ENCODE peak calls at places on chromosomes 5 and 9, in ten cellular contexts. C is effector memory CD4-positive, alpha-beta T cell; F is tibial nerve; G is right cardiac atrium; S is psoas muscle; B is breast epithelium; U is neuronal stem cell; Q is stomach; K is Karpas-422; V is fibroblast of lung. O is an unnamed sample.

GRCh38 chr5:171965740-171966139 is 40.7 kb downstream of the FBXW11 start:
- DNase-seq in V (no peak), Q (no peak), U (no peak), B (no peak), S (no peak), C (no peak), K (no peak), F (no peak), G (no peak), O (no peak)

GRCh38 chr9:108150736-108151135 is 661.2 kb upstream of the KLF4 start:
- DNase-seq in F (peak; percentile 43), G (peak; percentile 40), U (no peak), C (no peak), S (peak; percentile 58), Q (no peak), K (no peak), B (no peak), V (peak; percentile 70), O (no peak)

GRCh38 chr5:16735092-16735970 is 118.5 kb upstream of the RETREG1 start:
- DNase-seq in V (no peak), C (no peak), F (no peak), Q (no peak), U (no peak), K (no peak), B (no peak), S (no peak), G (no peak), O (no peak)

GRCh38 chr5:3276891-3277290 is 318.7 kb upstream of the IRX1 start:
- DNase-seq in K (no peak), S (no peak), G (no peak), C (no peak), U (no peak), Q (no peak), V (no peak), F (no peak), B (no peak), O (no peak)

GRCh38 chr9:138122201-138122600 is 244.6 kb downstream of the CACNA1B start:
- DNase-seq in F (no peak), Q (no peak), V (no peak), B (no peak), G (no peak), S (peak; percentile 27), C (no peak), K (peak; percentile 4), U (no peak), O (no peak)

GRCh38 chr5:34970552-34970951 is 41.2 kb downstream of the DNAJC21 start:
- DNase-seq in V (no peak), Q (no peak), S (no peak), U (no peak), C (no peak), F (no peak), B (no peak), K (no peak), G (no peak), O (no peak)

GRCh38 chr5:4563400-4563799 is 576.7 kb upstream of the ADAMTS16 start:
- DNase-seq in U (peak; percentile 29), S (no peak), C (no peak), B (no peak), K (no peak), Q (no peak), F (no peak), V (no peak), G (no peak), O (no peak)

GRCh38 chr5:59246470-59247250 is 646.9 kb downstream of the PDE4D start:
- DNase-seq in G (no peak), S (no peak), K (no peak), Q (no peak), B (no peak), C (no peak), U (no peak), F (no peak), V (peak; percentile 74), O (no peak)

GRCh38 chr9:15469862-15470261 is 40.9 kb downstream of the PSIP1 start:
- DNase-seq in Q (no peak), S (no peak), U (no peak), C (no peak), B (no peak), K (no peak), G (no peak), V (peak; percentile 16), F (no peak), O (no peak)

GRCh38 chr5:14463629-14464028 is 118.0 kb upstream of the OTULINL start:
- DNase-seq in F (no peak), Q (no peak), K (no peak), C (no peak), B (no peak), U (no peak), S (no peak), V (no peak), G (no peak), O (no peak)

GRCh38 chr9:137478613-137479314 is 19.6 kb upstream of the NSMF start:
- DNase-seq in Q (no peak), B (no peak), S (peak; percentile 46), U (no peak), K (no peak), C (no peak), F (no peak), V (no peak), G (no peak), O (no peak)

GRCh38 chr5:168292783-168293696 is 1.6 kb downstream of the WWC1 start:
- DNase-seq in B (no peak), C (no peak), V (no peak), Q (no peak), G (no peak), F (no peak), U (no peak), S (no peak), K (peak; percentile 29), O (no peak)

GRCh38 chr5:53350991-53351770 is 129.2 kb upstream of the FST start:
- DNase-seq in C (no peak), Q (no peak), F (no peak), G (no peak), B (no peak), K (no peak), U (no peak), V (no peak), S (no peak), O (no peak)

GRCh38 chr5:153511632-153512031 is 21.2 kb downstream of the GRIA1 start:
- DNase-seq in G (no peak), Q (no peak), C (no peak), S (no peak), K (no peak), V (no peak), F (no peak), B (no peak), U (no peak), O (no peak)

DNA sequence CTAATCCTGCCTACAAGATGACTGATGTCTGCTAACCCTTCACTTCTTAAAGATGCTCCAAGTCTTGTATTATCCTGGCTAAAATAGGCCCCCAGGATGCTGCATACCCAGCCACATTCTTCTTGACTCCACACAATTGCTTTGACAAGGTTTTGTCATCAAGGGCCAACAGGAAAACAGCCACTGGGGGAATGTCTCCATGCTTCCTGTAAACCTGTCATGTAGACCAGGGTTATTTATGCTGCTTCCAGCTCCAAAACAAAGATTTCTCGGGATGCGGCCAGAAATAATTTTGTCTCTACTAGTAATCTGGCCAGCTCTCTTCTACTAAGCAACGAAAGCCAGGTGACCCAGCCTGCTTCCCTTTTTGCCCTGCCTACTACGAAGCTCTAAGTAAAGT is 53.8 kb downstream of the SHB start:
- DNase-seq in G (no peak), F (no peak), S (no peak), B (no peak), Q (no peak), V (no peak), K (no peak), C (no peak), U (no peak), O (no peak)
- H3K27ac ChIP-seq in G (no peak overlapping the region), F (no peak overlapping the region), S (no peak overlapping the region), B (no peak overlapping the region), Q (no peak overlapping the region), V (no peak overlapping the region), K (peak overlapping the region; percentile 99), C (no peak overlapping the region), U (no peak overlapping the region), O (no peak overlapping the region)

GRCh38 chr9:126569036-126569435 is 44.7 kb upstream of the LMX1B start:
- DNase-seq in G (no peak), U (no peak), Q (no peak), S (no peak), C (no peak), V (no peak), F (no peak), K (no peak), B (no peak), O (no peak)
- H3K27ac ChIP-seq in G (no peak overlapping the region), U (no peak overlapping the region), Q (no peak overlapping the region), S (no peak overlapping the region), C (no peak overlapping the region), V (no peak overlapping the region), F (no peak overlapping the region), K (no peak overlapping the region), B (no peak overlapping the region), O (no peak overlapping the region)

GRCh38 chr9:129514891-129515290 is 106.0 kb downstream of the C9orf50 start:
- DNase-seq in F (no peak), U (no peak), G (no peak), V (no peak), S (no peak), B (no peak), C (no peak), Q (no peak), K (no peak), O (no peak)

GRCh38 chr9:129517006-129517405 is 103.9 kb downstream of the C9orf50 start:
- DNase-seq in U (no peak), K (no peak), C (no peak), G (no peak), Q (no peak), F (no peak), S (no peak), B (no peak), V (no peak), O (no peak)

GRCh38 chr9:129520981-129521380 is 99.9 kb downstream of the C9orf50 start:
- DNase-seq in S (no peak), V (no peak), K (no peak), B (no peak), Q (no peak), F (no peak), U (no peak), G (no peak), C (no peak), O (no peak)

GRCh38 chr9:129520082-129520481 is 100.8 kb downstream of the C9orf50 start:
- DNase-seq in K (no peak), Q (no peak), V (no peak), S (no peak), G (no peak), B (no peak), U (no peak), F (no peak), C (no peak), O (no peak)

GRCh38 chr9:129518074-129518473 is 102.8 kb downstream of the C9orf50 start:
- DNase-seq in U (no peak), K (no peak), S (no peak), B (no peak), Q (no peak), V (no peak), F (no peak), G (no peak), C (no peak), O (no peak)
- H3K27ac ChIP-seq in U (no peak overlapping the region), K (no peak overlapping the region), S (no peak overlapping the region), B (no peak overlapping the region), Q (no peak overlapping the region), V (no peak overlapping the region), F (no peak overlapping the region), G (no peak overlapping the region), C (no peak overlapping the region), O (no peak overlapping the region)

DNA sequence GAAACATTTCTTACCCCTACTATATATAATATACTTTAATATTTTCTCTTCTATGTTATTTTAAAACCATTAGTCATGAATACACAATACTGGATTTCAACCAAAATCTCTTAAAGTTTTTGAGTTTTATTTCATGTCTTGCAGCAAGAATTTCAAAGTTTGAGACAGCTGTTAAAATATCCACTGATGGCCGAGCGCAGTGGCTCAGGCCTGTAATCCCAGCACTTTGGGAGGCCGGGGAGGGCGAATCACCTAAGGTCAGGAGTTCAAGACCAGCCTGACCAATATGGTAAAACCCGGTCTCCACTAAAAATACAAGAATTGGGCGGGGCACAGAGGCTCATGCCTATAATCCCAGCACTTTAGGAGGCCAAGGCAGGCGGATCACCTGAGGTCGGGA is 59.7 kb upstream of the DAPK1 start:
- DNase-seq in C (no peak), G (no peak), Q (no peak), B (no peak), F (no peak), S (no peak), U (no peak), K (no peak), V (no peak), O (no peak)
- H3K27ac ChIP-seq in C (no peak overlapping the region), G (no peak overlapping the region), Q (no peak overlapping the region), B (no peak overlapping the region), F (no peak overlapping the region), S (no peak overlapping the region), U (no peak overlapping the region), K (no peak overlapping the region), V (no peak overlapping the region), O (no peak overlapping the region)

O was measured in substantia nigra.